ENCODE peak calls at places on chromosomes 2 and 18, in seven cellular contexts. J is K562, W is H1, A is HepG2, T is HCT116, Z is SK-N-SH, B is GM12878. O is an unnamed sample.

GRCh38 chr18:36386150-36386920 is 88.8 kb downstream of the FHOD3 start:
- DNase-seq in J (no peak), W (no peak), A (no peak), T (no peak), Z (no peak), B (no peak), O (no peak)

GRCh38 chr2:30433902-30434301 is 13.1 kb upstream of the LCLAT1 start:
- DNase-seq in J (no peak), W (no peak), A (peak; percentile 47), T (no peak), Z (no peak), B (no peak), O (peak; percentile 6)

GRCh38 chr2:205698556-205699282 is 16.4 kb downstream of the NRP2 start:
- DNase-seq in J (no peak), W (no peak), A (no peak), T (no peak), Z (no peak), B (no peak), O (no peak)

GRCh38 chr18:22503803-22504202 is 86.1 kb upstream of the CTAGE1 start:
- DNase-seq in J (no peak), W (no peak), A (no peak), T (no peak), Z (no peak), B (no peak), O (no peak)

GRCh38 chr2:156321243-156321904 is 11.1 kb downstream of the NR4A2 start:
- DNase-seq in J (no peak), W (no peak), A (no peak), T (no peak), Z (peak; percentile 16), B (no peak), O (no peak)

GRCh38 chr18:9048808-9049494 is 53.5 kb upstream of the NDUFV2 start:
- DNase-seq in J (no peak), W (no peak), A (no peak), T (no peak), Z (no peak), B (no peak), O (no peak)

GRCh38 chr2:226620176-226620575 is 179.4 kb downstream of the IRS1 start:
- DNase-seq in J (no peak), W (no peak), A (no peak), T (no peak), Z (no peak), B (no peak), O (no peak)

GRCh38 chr2:109710505-109711229 is 83.4 kb upstream of the RGPD5 start:
- DNase-seq in J (no peak), W (no peak), A (no peak), T (no peak), Z (no peak), B (no peak), O (no peak)

GRCh38 chr2:86543335-86543734 is 19.9 kb downstream of the CHMP3 start:
- DNase-seq in J (no peak), W (no peak), A (no peak), T (no peak), Z (no peak), B (no peak), O (no peak)

GRCh38 chr2:232929303-232930123 is 59.4 kb downstream of the SNORC start:
- DNase-seq in J (no peak), W (no peak), A (no peak), T (no peak), Z (no peak), B (no peak), O (no peak)

GRCh38 chr18:48629730-48630324 is 91.0 kb downstream of the CTIF start:
- DNase-seq in J (no peak), W (no peak), A (peak; percentile 87), T (peak; percentile 76), Z (peak; percentile 41), B (no peak), O (no peak)

GRCh38 chr2:147091448-147091847 is 753.4 kb upstream of the ACVR2A start:
- DNase-seq in J (no peak), W (no peak), A (no peak), T (no peak), Z (no peak), B (no peak), O (no peak)

DNA sequence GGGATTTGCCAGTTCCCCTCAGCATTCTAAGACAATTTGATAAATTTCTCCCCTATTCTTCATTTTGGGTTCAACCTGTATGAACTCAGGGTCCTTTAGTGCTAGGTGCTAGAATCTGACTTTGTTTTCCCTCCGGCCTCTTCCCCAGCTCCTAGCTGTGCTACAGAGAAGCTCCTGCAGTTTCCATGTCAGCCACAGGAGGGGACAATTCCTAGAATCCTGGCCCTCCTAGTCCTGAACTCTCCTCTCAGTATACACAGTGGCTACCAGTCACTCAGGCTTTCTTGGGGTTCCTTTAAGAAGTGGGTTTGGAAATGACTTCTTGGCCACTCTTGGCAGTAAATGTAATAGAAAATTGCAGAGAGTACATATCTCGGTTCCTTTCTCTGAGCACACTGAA is 4.9 kb upstream of the CHST10 start:
- DNase-seq in J (peak; percentile 47), W (no peak), A (peak; percentile 50), T (peak; percentile 28), Z (peak; percentile 75), B (no peak), O (peak; percentile 48)
- TF ChIP-seq JUND in J (no peak), W (no peak), A (no peak), T (no peak), Z (no peak), B (no peak), O (no peak)

GRCh38 chr18:2654105-2654827 is 1.3 kb upstream of the SMCHD1 start:
- DNase-seq in J (no peak), W (no peak), A (no peak), T (no peak), Z (no peak), B (no peak), O (no peak)
- TF ChIP-seq JUND in J (no peak), W (no peak), A (no peak), T (no peak), Z (no peak), B (no peak), O (no peak)

DNA sequence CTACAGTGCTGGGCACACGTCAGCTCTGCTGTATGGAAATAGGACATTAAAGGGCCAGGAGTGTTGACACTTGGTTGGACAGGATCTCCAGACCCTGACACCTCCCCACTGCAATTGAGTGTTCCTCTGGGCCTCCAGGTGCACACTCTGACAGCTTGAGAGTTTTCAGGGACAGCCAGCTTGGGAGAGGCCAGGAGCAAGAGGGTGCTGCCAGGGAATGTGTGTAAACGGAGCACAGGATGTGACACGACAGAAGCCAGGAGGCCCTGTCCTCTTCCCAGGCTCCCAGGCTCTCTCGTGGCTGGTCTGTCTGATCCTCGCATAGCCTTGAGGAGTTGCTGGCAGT is 318.1 kb upstream of the HS6ST1 start:
- DNase-seq in J (no peak), W (no peak), A (no peak), T (no peak), Z (no peak), B (no peak), O (no peak)
- TF ChIP-seq JUND in J (no peak), W (no peak), A (no peak), T (no peak), Z (no peak), B (no peak), O (no peak)

GRCh38 chr18:24802439-24802838 is 342.0 kb downstream of the HRH4 start:
- DNase-seq in J (no peak), W (no peak), A (no peak), T (no peak), Z (no peak), B (no peak), O (no peak)
- TF ChIP-seq JUND in J (no peak), W (no peak), A (no peak), T (no peak), Z (no peak), B (no peak), O (no peak)

DNA sequence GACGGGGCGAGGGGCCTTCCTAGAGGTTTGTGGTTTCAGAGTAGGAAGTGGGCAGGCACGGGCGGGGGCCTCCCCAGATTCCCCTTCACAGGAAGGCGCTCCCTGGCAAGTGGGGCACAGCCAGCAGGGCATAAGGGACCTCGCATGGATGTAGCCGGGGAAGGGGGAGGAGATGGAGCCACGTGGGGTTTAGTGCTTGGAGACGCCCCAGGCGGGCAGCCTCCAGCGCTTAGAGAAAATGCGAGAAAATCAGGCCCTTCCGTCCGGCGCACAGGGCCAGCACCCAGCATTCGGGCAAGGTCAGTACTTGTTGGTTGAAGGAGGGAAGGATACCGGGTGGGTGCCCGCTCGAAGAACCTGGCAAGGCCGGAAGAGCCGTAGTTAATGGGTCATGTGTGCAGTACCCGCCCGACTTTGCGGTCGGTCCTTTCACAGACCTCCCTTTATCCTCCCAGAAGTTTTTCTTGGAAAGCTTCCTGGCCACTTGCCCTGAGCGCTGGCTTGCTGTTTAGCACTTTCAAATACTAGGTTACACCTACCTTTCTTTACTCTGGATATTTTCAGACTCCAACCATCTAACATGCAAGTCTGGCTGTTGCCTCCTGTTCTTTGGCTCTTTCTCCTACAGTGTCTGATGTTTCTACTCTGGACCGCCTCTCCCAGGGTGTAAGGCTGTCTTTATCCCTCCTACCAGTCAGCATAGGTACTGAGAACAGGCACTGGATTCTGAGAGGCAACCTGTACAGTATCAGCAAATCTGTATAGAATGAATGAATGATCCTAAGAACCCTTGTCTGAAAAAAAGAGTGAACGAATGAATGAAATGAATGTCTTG is 78.1 kb downstream of the CIB4 start:
- DNase-seq in J (no peak), W (no peak), A (no peak), T (peak; percentile 29), Z (no peak), B (no peak), O (no peak)
- TF ChIP-seq JUND in J (no peak), W (no peak), A (no peak), T (no peak), Z (no peak), B (no peak), O (no peak)

O was measured in T47D.